ENCODE peak calls at places on chromosomes 5 and 9, in eight cellular contexts. One of them, this sample, is unnamed.

GRCh38 chr5:104914536-104915070 is 1352.0 kb upstream of the NUDT12 start:
- DNase-seq in heart right ventricle: no peak
- DNase-seq in AG04450: no peak
- DNase-seq in CD4-positive, alpha-beta T cell: no peak
- DNase-seq in kidney: no peak
- DNase-seq in K562: no peak
- DNase-seq in transverse colon: no peak
- DNase-seq in lung: no peak
- DNase-seq in this sample: no peak

GRCh38 chr9:14779566-14780022 is 57.1 kb upstream of the CER1 start:
- DNase-seq in heart right ventricle: no peak
- DNase-seq in AG04450: no peak
- DNase-seq in CD4-positive, alpha-beta T cell: no peak
- DNase-seq in kidney: peak
- DNase-seq in K562: no peak
- DNase-seq in transverse colon: no peak
- DNase-seq in lung: no peak
- DNase-seq in this sample: no peak

GRCh38 chr9:36164989-36165388 is 4.2 kb upstream of the CCIN start:
- DNase-seq in heart right ventricle: no peak
- DNase-seq in AG04450: no peak
- DNase-seq in CD4-positive, alpha-beta T cell: no peak
- DNase-seq in kidney: peak
- DNase-seq in K562: no peak
- DNase-seq in transverse colon: no peak
- DNase-seq in lung: no peak
- DNase-seq in this sample: no peak

GRCh38 chr5:150159741-150160179 is 4.1 kb upstream of the PDGFRB start:
- DNase-seq in heart right ventricle: peak
- DNase-seq in AG04450: no peak
- DNase-seq in CD4-positive, alpha-beta T cell: no peak
- DNase-seq in kidney: no peak
- DNase-seq in K562: peak
- DNase-seq in transverse colon: no peak
- DNase-seq in lung: no peak
- DNase-seq in this sample: no peak

GRCh38 chr5:128038641-128039040 is 44.9 kb upstream of the SLC12A2 start:
- DNase-seq in heart right ventricle: no peak
- DNase-seq in AG04450: peak
- DNase-seq in CD4-positive, alpha-beta T cell: no peak
- DNase-seq in kidney: no peak
- DNase-seq in K562: peak
- DNase-seq in transverse colon: no peak
- DNase-seq in lung: no peak
- DNase-seq in this sample: no peak

GRCh38 chr5:102603670-102604069 is 104.9 kb upstream of the SLCO6A1 start:
- DNase-seq in heart right ventricle: no peak
- DNase-seq in AG04450: no peak
- DNase-seq in CD4-positive, alpha-beta T cell: no peak
- DNase-seq in kidney: no peak
- DNase-seq in K562: no peak
- DNase-seq in transverse colon: no peak
- DNase-seq in lung: no peak
- DNase-seq in this sample: no peak

GRCh38 chr5:157670662-157671591 is at the start of gene C5orf52:
- DNase-seq in heart right ventricle: peak
- DNase-seq in AG04450: no peak
- DNase-seq in CD4-positive, alpha-beta T cell: no peak
- DNase-seq in kidney: peak
- DNase-seq in K562: no peak
- DNase-seq in transverse colon: peak
- DNase-seq in lung: no peak
- DNase-seq in this sample: no peak

GRCh38 chr5:142426129-142426641 is 101.4 kb upstream of the SPRY4 start:
- DNase-seq in heart right ventricle: peak
- DNase-seq in AG04450: no peak
- DNase-seq in CD4-positive, alpha-beta T cell: peak
- DNase-seq in kidney: no peak
- DNase-seq in K562: no peak
- DNase-seq in transverse colon: peak
- DNase-seq in lung: no peak
- DNase-seq in this sample: no peak

GRCh38 chr5:1803192-1803591 is 2.0 kb downstream of the NDUFS6 start:
- DNase-seq in heart right ventricle: no peak
- DNase-seq in AG04450: no peak
- DNase-seq in CD4-positive, alpha-beta T cell: no peak
- DNase-seq in kidney: no peak
- DNase-seq in K562: no peak
- DNase-seq in transverse colon: no peak
- DNase-seq in lung: no peak
- DNase-seq in this sample: no peak

GRCh38 chr5:170355601-170356098 is 33.5 kb downstream of the KCNMB1 start:
- DNase-seq in heart right ventricle: peak
- DNase-seq in AG04450: no peak
- DNase-seq in CD4-positive, alpha-beta T cell: no peak
- DNase-seq in kidney: no peak
- DNase-seq in K562: no peak
- DNase-seq in transverse colon: no peak
- DNase-seq in lung: peak
- DNase-seq in this sample: no peak

GRCh38 chr5:177606071-177607051 is 6.4 kb downstream of the B4GALT7 start:
- DNase-seq in heart right ventricle: no peak
- DNase-seq in AG04450: no peak
- DNase-seq in CD4-positive, alpha-beta T cell: no peak
- DNase-seq in kidney: no peak
- DNase-seq in K562: no peak
- DNase-seq in transverse colon: no peak
- DNase-seq in lung: no peak
- DNase-seq in this sample: no peak

GRCh38 chr5:1644810-1645571 is 121.2 kb upstream of the LPCAT1 start:
- DNase-seq in heart right ventricle: peak
- DNase-seq in AG04450: peak
- DNase-seq in CD4-positive, alpha-beta T cell: peak
- DNase-seq in kidney: peak
- DNase-seq in K562: peak
- DNase-seq in transverse colon: peak
- DNase-seq in lung: peak
- DNase-seq in this sample: peak

GRCh38 chr5:68239485-68239884 is 23.9 kb downstream of the PIK3R1 start:
- DNase-seq in heart right ventricle: peak
- DNase-seq in AG04450: no peak
- DNase-seq in CD4-positive, alpha-beta T cell: peak
- DNase-seq in kidney: peak
- DNase-seq in K562: no peak
- DNase-seq in transverse colon: peak
- DNase-seq in lung: peak
- DNase-seq in this sample: no peak

GRCh38 chr5:179190851-179191505 is 130.8 kb downstream of the ZNF354C start:
- DNase-seq in heart right ventricle: no peak
- DNase-seq in AG04450: no peak
- DNase-seq in CD4-positive, alpha-beta T cell: no peak
- DNase-seq in kidney: peak
- DNase-seq in K562: no peak
- DNase-seq in transverse colon: no peak
- DNase-seq in lung: no peak
- DNase-seq in this sample: no peak

GRCh38 chr5:98570010-98570409 is 203.5 kb upstream of the RGMB start:
- DNase-seq in heart right ventricle: no peak
- DNase-seq in AG04450: no peak
- DNase-seq in CD4-positive, alpha-beta T cell: no peak
- DNase-seq in kidney: no peak
- DNase-seq in K562: no peak
- DNase-seq in transverse colon: no peak
- DNase-seq in lung: no peak
- DNase-seq in this sample: no peak

GRCh38 chr5:81779125-81779934 is 28.4 kb upstream of the SSBP2 start:
- DNase-seq in heart right ventricle: peak
- DNase-seq in AG04450: no peak
- DNase-seq in CD4-positive, alpha-beta T cell: peak
- DNase-seq in kidney: peak
- DNase-seq in K562: no peak
- DNase-seq in transverse colon: peak
- DNase-seq in lung: peak
- DNase-seq in this sample: peak

GRCh38 chr9:3441197-3441816 is 84.5 kb downstream of the RFX3 start:
- DNase-seq in heart right ventricle: peak
- DNase-seq in AG04450: peak
- DNase-seq in CD4-positive, alpha-beta T cell: peak
- DNase-seq in kidney: no peak
- DNase-seq in K562: peak
- DNase-seq in transverse colon: peak
- DNase-seq in lung: peak
- DNase-seq in this sample: no peak

DNA sequence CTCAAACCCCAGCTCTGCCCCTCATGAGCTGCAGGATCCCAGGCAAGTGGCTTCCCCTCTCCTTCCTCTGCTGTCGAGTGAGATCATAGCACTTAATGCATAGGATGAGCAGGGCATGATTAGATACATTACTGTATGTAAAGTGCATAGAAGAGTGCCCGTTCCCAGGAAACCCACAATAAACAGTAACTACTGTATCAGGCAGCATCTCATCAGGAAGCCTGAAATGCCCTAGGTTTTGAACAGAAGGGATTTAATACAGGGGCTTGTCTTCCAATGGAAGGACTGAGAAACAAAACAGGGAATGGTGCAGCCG is 38.5 kb upstream of the NEK6 start:
- DNase-seq in heart right ventricle: no peak
- DNase-seq in AG04450: no peak
- DNase-seq in CD4-positive, alpha-beta T cell: no peak
- DNase-seq in kidney: no peak
- DNase-seq in K562: no peak
- DNase-seq in transverse colon: no peak
- DNase-seq in lung: no peak
- DNase-seq in this sample: no peak
- H3K27ac ChIP-seq in heart right ventricle: no peak
- H3K27ac ChIP-seq in AG04450: no peak
- H3K27ac ChIP-seq in CD4-positive, alpha-beta T cell: no peak
- H3K27ac ChIP-seq in kidney: no peak
- H3K27ac ChIP-seq in K562: no peak
- H3K27ac ChIP-seq in transverse colon: peak
- H3K27ac ChIP-seq in lung: no peak
- H3K27ac ChIP-seq in this sample: no peak

DNA sequence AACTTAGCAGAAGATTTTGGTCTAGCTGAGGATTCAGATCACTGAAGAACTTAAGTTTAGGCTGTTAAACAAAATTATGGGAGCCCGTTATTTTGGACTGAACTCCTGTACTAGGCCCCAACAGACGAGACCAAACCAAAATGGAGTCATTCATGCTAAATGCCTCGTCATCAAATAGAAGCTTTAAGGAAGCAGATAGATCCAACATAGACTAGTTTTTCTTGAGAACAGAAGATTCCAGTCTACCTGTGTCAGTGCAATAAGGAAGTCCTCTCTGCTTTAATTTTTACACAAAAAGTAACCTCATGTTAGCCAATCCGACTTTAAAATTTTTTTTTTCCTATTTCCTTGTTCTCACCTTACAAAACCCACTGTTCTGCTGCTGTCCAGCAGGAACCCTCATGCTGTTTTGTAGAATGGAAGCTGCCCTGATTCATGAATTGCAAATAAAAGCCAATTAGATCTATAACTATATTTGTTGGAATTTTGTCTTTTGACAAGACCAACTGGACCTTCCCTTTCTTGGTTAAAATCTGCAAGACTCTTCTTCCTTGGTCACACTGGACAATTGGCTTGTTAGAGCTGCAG is 29.0 kb upstream of the GOLM1 start:
- DNase-seq in heart right ventricle: no peak
- DNase-seq in AG04450: no peak
- DNase-seq in CD4-positive, alpha-beta T cell: no peak
- DNase-seq in kidney: no peak
- DNase-seq in K562: no peak
- DNase-seq in transverse colon: no peak
- DNase-seq in lung: no peak
- DNase-seq in this sample: no peak
- H3K27ac ChIP-seq in heart right ventricle: no peak
- H3K27ac ChIP-seq in AG04450: no peak
- H3K27ac ChIP-seq in CD4-positive, alpha-beta T cell: no peak
- H3K27ac ChIP-seq in kidney: no peak
- H3K27ac ChIP-seq in K562: no peak
- H3K27ac ChIP-seq in transverse colon: no peak
- H3K27ac ChIP-seq in lung: no peak
- H3K27ac ChIP-seq in this sample: no peak

GRCh38 chr5:94173100-94173499 is 431.7 kb upstream of the POU5F2 start:
- DNase-seq in heart right ventricle: no peak
- DNase-seq in AG04450: no peak
- DNase-seq in CD4-positive, alpha-beta T cell: no peak
- DNase-seq in kidney: no peak
- DNase-seq in K562: no peak
- DNase-seq in transverse colon: no peak
- DNase-seq in lung: no peak
- DNase-seq in this sample: no peak

DNA sequence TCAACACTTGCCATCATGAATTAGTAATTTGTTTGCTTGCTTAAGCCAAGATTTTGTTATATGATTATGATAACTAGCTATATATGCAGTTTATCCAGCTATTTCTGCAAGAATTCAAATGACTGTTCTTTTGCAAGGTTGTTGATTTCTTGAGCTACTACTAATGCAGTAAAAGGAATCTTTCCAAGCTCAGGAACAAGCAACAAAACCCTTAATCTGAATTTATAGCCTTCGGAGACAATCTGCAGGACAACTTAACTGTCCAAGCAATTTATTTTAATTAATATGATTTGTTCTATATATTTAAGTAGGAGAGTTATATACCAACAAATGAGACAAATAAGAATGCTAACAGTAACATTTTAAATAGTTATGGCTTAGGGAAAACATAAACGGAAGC is 426.8 kb upstream of the POU5F2 start:
- DNase-seq in heart right ventricle: no peak
- DNase-seq in AG04450: no peak
- DNase-seq in CD4-positive, alpha-beta T cell: no peak
- DNase-seq in kidney: no peak
- DNase-seq in K562: no peak
- DNase-seq in transverse colon: no peak
- DNase-seq in lung: no peak
- DNase-seq in this sample: no peak
- H3K27ac ChIP-seq in heart right ventricle: no peak
- H3K27ac ChIP-seq in AG04450: no peak
- H3K27ac ChIP-seq in CD4-positive, alpha-beta T cell: no peak
- H3K27ac ChIP-seq in kidney: no peak
- H3K27ac ChIP-seq in K562: no peak
- H3K27ac ChIP-seq in transverse colon: no peak
- H3K27ac ChIP-seq in lung: no peak
- H3K27ac ChIP-seq in this sample: no peak

DNA sequence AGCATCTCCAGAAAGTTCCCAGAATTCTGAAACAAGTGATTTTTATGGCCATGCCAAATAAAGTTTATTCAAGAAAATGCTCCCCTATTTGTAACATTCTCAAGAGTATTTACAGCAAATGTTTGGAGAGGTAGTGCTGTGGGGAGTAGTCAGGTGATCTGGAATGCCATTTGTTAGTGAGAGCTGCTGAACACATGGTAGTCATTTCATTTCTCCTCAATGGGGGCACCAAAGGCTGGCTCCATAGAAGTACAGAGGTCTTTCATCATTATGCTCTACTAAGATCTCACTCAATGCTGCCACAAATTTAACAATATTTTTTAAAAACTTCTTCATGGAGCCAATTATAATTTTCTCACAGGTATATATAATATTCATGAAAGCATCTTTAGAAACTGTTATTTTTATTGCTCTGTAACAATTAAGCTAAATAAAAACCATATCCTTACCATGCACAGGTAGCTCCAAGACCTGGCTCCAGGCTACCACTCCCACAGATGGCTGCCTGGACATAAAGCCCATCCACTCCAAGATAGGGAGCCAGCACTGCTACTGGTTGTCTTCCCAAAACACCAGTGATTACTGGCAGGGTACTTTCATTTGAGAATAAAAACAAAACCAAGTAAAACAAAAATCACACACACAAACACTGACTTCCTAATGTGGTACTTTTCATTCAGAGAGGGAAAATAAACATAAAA is 200.8 kb downstream of the PLK2 start:
- DNase-seq in heart right ventricle: no peak
- DNase-seq in AG04450: no peak
- DNase-seq in CD4-positive, alpha-beta T cell: no peak
- DNase-seq in kidney: no peak
- DNase-seq in K562: no peak
- DNase-seq in transverse colon: no peak
- DNase-seq in lung: no peak
- DNase-seq in this sample: no peak
- H3K27ac ChIP-seq in heart right ventricle: no peak
- H3K27ac ChIP-seq in AG04450: peak
- H3K27ac ChIP-seq in CD4-positive, alpha-beta T cell: no peak
- H3K27ac ChIP-seq in kidney: no peak
- H3K27ac ChIP-seq in K562: no peak
- H3K27ac ChIP-seq in transverse colon: no peak
- H3K27ac ChIP-seq in lung: no peak
- H3K27ac ChIP-seq in this sample: no peak

This sample was measured in caudate nucleus.